ENCODE peak calls at places on chromosomes 4 and X, in nine cellular contexts. F is K562, Y is ovary, C is body of pancreas, G is upper lobe of left lung, D is H1, L is HCT116, W is right lobe of liver, T is IMR-90. Z is an unnamed sample.

GRCh38 chr4:89064848-89065247 is 7.9 kb upstream of the FAM13A start:
- DNase-seq in T (no peak), Y (no peak), D (no peak), L (no peak), C (no peak), F (no peak), W (no peak), G (no peak), Z (no peak)

GRCh38 chr4:56772134-56772533 is 49.4 kb downstream of the SPINK2 start:
- DNase-seq in T (peak), L (no peak), F (no peak), W (no peak), Y (no peak), D (no peak), G (no peak), C (no peak), Z (no peak)

GRCh38 chr4:75708218-75708691 is 16.1 kb upstream of the USO1 start:
- DNase-seq in L (no peak), W (no peak), F (no peak), C (no peak), G (no peak), Y (no peak), D (no peak), T (no peak), Z (no peak)

GRCh38 chr4:69489856-69490255 is 5.8 kb downstream of the UGT2B4 start:
- DNase-seq in W (no peak), G (no peak), D (no peak), T (no peak), Y (no peak), L (no peak), C (no peak), F (no peak), Z (no peak)

GRCh38 chrX:75547783-75548182 is 24.9 kb upstream of the ZDHHC15 start:
- DNase-seq in F (no peak), G (peak), Y (peak), T (no peak), D (no peak), C (peak), W (peak), L (no peak), Z (no peak)

GRCh38 chr4:8394125-8394524 is 46.4 kb downstream of the ACOX3 start:
- DNase-seq in G (no peak), F (no peak), T (peak), W (no peak), L (no peak), C (no peak), Y (peak), D (no peak), Z (no peak)

GRCh38 chr4:72473434-72473900 is 95.6 kb downstream of the ADAMTS3 start:
- DNase-seq in C (no peak), D (no peak), F (peak), Y (no peak), T (no peak), G (no peak), L (no peak), W (no peak), Z (no peak)

GRCh38 chr4:153027879-153028278 is 91.8 kb downstream of the FHDC1 start:
- DNase-seq in C (no peak), T (no peak), F (no peak), L (no peak), D (no peak), G (no peak), Y (no peak), W (no peak), Z (no peak)

GRCh38 chr4:173319696-173320095 is 14.5 kb downstream of the HMGB2 start:
- DNase-seq in T (peak), D (no peak), G (no peak), Y (no peak), W (no peak), C (no peak), F (no peak), L (no peak), Z (no peak)

GRCh38 chr4:6259886-6260285 is 9.8 kb upstream of the WFS1 start:
- DNase-seq in W (no peak), F (no peak), T (no peak), Y (no peak), G (no peak), D (no peak), C (no peak), L (no peak), Z (no peak)
- H3K27ac ChIP-seq in W (no peak), F (no peak), T (no peak), Y (no peak), G (no peak), D (no peak), C (no peak), L (no peak), Z (no peak)

DNA sequence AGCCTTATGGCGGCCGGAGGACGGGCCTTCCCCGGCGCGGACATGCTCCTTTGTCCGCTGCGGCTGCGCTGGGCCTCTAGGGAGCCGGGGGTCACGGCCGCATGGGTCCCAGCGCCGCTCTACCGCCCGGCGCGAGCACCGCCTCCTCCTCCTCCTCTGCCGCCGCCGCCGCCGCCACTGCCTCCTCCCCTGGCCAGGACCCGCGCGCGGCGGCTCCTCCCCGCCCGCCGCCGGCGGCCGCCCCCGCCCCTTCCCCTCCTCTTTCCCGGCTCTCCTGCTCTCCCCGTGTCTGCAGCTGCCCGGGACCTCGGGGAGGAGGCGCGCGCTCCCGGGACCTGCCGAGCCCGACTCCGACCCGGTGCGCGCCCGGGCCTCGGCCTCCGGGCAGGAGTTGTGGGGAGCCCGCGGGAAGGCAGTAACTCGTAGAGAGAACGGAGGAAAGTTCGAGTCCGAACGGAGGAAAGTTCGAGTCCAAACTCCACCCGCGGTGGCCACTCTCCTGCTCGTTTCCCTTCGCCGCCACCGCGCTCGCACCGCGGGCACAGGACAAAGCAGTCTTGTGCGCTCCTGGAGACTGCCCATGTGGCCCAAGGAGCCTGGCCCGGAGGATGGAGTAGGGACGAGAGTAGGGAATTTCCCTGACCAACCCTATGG is at the start of gene ADGRA3:
- DNase-seq in F (peak), W (peak), Y (peak), G (peak), C (peak), T (peak), D (no peak), L (no peak), Z (peak)
- TF ChIP-seq POLR2A in F (no peak), W (peak), Y (no peak), G (peak), C (peak), T (peak), D (peak), L (peak), Z (no peak)

GRCh38 chrX:44935640-44936039 is 62.7 kb downstream of the KDM6A start:
- DNase-seq in C (no peak), W (no peak), T (no peak), L (no peak), D (no peak), Y (no peak), F (no peak), G (no peak), Z (no peak)

GRCh38 chrX:44943007-44943406 is 70.0 kb downstream of the KDM6A start:
- DNase-seq in F (no peak), D (no peak), T (no peak), C (no peak), G (no peak), W (no peak), Y (no peak), L (no peak), Z (no peak)

GRCh38 chrX:44938111-44938510 is 65.1 kb downstream of the KDM6A start:
- DNase-seq in L (no peak), G (no peak), F (no peak), Y (no peak), W (no peak), D (no peak), T (no peak), C (no peak), Z (no peak)

GRCh38 chrX:44935172-44935571 is 62.2 kb downstream of the KDM6A start:
- DNase-seq in C (no peak), T (no peak), D (no peak), W (no peak), L (no peak), F (no peak), Y (no peak), G (no peak), Z (no peak)

DNA sequence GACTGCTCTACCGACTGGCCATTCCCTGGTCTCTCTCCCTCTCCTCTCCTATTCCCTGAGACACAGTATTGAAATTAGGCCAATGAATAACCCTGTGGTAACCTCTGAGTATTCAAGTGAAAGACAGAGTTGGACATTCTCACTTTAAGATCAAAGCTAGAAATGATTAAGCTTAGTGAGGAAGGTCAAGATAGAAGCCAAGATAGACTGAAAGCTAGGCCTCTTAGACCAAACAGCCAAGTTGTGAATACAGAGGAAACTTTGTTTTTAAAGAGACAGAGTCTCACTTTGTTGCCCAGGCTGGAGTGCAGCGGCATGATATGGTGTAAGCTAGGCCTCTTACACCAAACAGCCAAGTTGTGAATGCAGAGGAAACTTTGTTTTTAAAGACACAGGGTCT is 64.6 kb downstream of the KDM6A start:
- DNase-seq in C (no peak), Y (no peak), L (no peak), G (no peak), W (no peak), D (no peak), F (no peak), T (no peak), Z (no peak)
- H3K4me3 ChIP-seq in C (no peak), Y (no peak), L (no peak), G (no peak), W (no peak), D (no peak), F (no peak), T (no peak), Z (no peak)

DNA sequence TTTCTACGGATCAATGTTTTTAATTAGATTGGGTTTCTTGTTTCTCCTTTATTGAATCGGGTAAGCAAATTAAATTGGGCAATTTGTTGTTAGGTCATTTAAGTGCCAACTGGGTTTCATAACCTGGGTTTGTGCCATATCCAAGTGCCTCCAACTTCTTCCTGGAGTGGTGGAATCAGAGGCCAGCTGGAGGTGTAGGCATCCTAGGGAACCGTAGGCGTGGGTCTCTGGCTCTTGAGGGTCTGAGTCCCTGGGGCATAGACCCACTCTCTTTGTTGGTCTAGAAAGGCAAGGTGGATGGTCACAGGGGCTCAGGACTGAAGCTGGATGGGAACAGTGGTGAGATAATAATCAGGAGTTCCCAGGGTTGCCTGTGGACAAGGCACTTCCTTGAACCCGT is 18.3 kb downstream of the CNGA2 start:
- DNase-seq in G (no peak), T (no peak), D (no peak), W (no peak), Y (no peak), L (no peak), C (no peak), F (no peak), Z (no peak)
- H3K27ac ChIP-seq in G (no peak), T (no peak), D (no peak), W (no peak), Y (no peak), L (no peak), C (no peak), F (no peak), Z (no peak)

GRCh38 chr4:188162698-188163097 is 23.5 kb downstream of the TRIML1 start:
- DNase-seq in D (no peak), C (no peak), L (no peak), W (no peak), Y (no peak), T (no peak), F (no peak), G (no peak), Z (no peak)
- TF ChIP-seq POLR2A in D (no peak), C (no peak), L (no peak), W (no peak), Y (no peak), T (no peak), F (no peak), G (no peak), Z (no peak)

DNA sequence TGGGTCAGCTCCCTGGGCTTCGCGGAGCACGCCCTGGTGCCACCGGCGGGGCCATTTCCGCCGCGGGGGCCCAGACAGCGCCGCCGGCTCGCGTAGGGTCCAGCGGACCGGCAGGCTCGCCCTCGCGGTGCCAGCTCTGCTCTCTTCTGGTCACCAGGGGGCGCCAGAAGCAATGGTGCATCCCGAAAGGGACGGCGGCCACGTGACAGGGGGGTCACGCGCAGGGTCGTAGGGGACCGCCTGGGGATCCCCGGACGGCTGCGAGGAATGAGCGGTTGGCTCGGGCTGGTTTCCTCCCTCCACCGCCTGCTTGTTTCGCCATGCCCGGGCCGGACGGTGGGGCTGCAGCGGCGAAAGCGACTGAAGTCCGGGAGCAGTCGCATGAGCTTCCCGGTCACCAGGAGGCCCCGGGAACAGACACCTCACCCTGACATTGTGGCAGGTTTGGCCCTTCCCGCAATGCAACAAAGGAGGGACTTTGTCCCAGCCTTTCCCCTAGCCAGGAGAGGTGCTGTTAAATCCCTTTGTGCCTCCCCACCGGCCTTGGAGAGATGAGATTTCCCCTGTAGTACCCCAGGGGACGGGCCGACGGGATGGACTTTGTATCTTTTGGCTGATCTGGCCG is 15.8 kb downstream of the ZCCHC12 start:
- DNase-seq in W (peak), T (peak), G (peak), Y (peak), D (peak), F (peak), L (peak), C (peak), Z (peak)
- H3K4me3 ChIP-seq in W (peak), T (peak), G (peak), Y (peak), D (peak), F (peak), L (peak), C (peak), Z (peak)

GRCh38 chr4:176883108-176883550 is 90.4 kb upstream of the VEGFC start:
- DNase-seq in W (no peak), C (no peak), T (peak), F (no peak), D (no peak), L (no peak), Y (no peak), G (no peak), Z (no peak)
- H3K27ac ChIP-seq in W (no peak), C (no peak), T (peak), F (no peak), D (no peak), L (no peak), Y (no peak), G (no peak), Z (no peak)